ENCODE peak calls at places on chromosomes 12 and 14, in ten cellular contexts. E, G, I, T, S, D, V, L, P and X are unnamed samples.

GRCh38 chr12:111074965-111075364 is 154.6 kb upstream of the MYL2 start:
- DNase-seq in T (no peak), V (no peak), L (no peak), G (no peak), P (no peak), S (no peak), I (no peak), D (no peak), E (no peak), X (no peak)

GRCh38 chr12:4386756-4387155 is 7.2 kb upstream of the FGF23 start:
- DNase-seq in P (no peak), V (no peak), G (no peak), L (no peak), T (no peak), S (no peak), D (no peak), E (no peak), I (no peak), X (no peak)

GRCh38 chr14:60738843-60739508 is 4.4 kb downstream of the MNAT1 start:
- DNase-seq in S (peak), L (no peak), D (no peak), P (no peak), T (no peak), E (no peak), V (no peak), I (no peak), G (peak), X (no peak)

GRCh38 chr12:68200854-68201253 is 24.8 kb downstream of the IL26 start:
- DNase-seq in V (no peak), L (no peak), T (no peak), S (peak), G (peak), I (no peak), P (no peak), D (no peak), E (no peak), X (no peak)

GRCh38 chr14:75138492-75138891 is 11.6 kb upstream of the NEK9 start:
- DNase-seq in I (no peak), V (no peak), P (no peak), L (no peak), S (no peak), G (peak), T (no peak), D (no peak), E (no peak), X (no peak)

GRCh38 chr12:113286712-113287111 is 48.2 kb downstream of the SLC8B1 start:
- DNase-seq in V (no peak), L (no peak), G (no peak), D (no peak), E (no peak), T (no peak), P (no peak), S (no peak), I (no peak), X (no peak)

GRCh38 chr12:80186727-80187217 is 87.4 kb downstream of the OTOGL start:
- DNase-seq in E (peak), V (peak), I (no peak), G (peak), D (no peak), L (no peak), S (peak), T (peak), P (peak), X (peak)

GRCh38 chr14:68908201-68908600 is 70.9 kb downstream of the ACTN1 start:
- DNase-seq in L (no peak), E (no peak), G (no peak), D (no peak), I (no peak), S (no peak), P (no peak), V (no peak), T (no peak), X (no peak)

GRCh38 chr12:122858591-122859302 is 23.5 kb downstream of the HIP1R start:
- DNase-seq in T (no peak), D (no peak), G (no peak), E (no peak), P (no peak), L (no peak), I (no peak), V (no peak), S (no peak), X (no peak)

GRCh38 chr12:68011882-68012207 is 22.6 kb downstream of the IFNG-AS1 start:
- DNase-seq in V (no peak), L (no peak), S (peak), I (no peak), G (peak), T (no peak), P (no peak), D (no peak), E (no peak), X (no peak)

GRCh38 chr12:20350495-20350894 is 17.8 kb upstream of the PDE3A start:
- DNase-seq in E (no peak), G (peak), V (no peak), P (no peak), S (peak), L (no peak), D (no peak), I (no peak), T (no peak), X (no peak)

GRCh38 chr12:90152897-90153624 is 444.4 kb upstream of the ATP2B1 start:
- DNase-seq in L (no peak), G (no peak), I (no peak), T (no peak), S (peak), V (no peak), P (peak), E (no peak), D (no peak), X (no peak)

GRCh38 chr14:63759454-63759853 is 31.6 kb upstream of the SGPP1 start:
- DNase-seq in E (peak), T (no peak), I (no peak), V (no peak), L (no peak), G (peak), P (no peak), S (peak), D (no peak), X (no peak)

GRCh38 chr14:104969741-104970230 is 8.4 kb downstream of the AHNAK2 start:
- DNase-seq in P (no peak), V (no peak), L (peak), S (no peak), G (no peak), E (no peak), D (peak), I (no peak), T (peak), X (no peak)

GRCh38 chr12:115407723-115408122 is 723.7 kb upstream of the TBX3 start:
- DNase-seq in L (no peak), E (no peak), V (no peak), G (no peak), T (no peak), I (no peak), S (no peak), P (no peak), D (no peak), X (no peak)

GRCh38 chr14:92400579-92401444 is 77.8 kb downstream of the SLC24A4 start:
- DNase-seq in S (no peak), I (no peak), P (no peak), V (no peak), G (peak), D (no peak), L (no peak), E (no peak), T (no peak), X (no peak)

GRCh38 chr14:88545256-88545655 is 9.6 kb downstream of the PTPN21 start:
- DNase-seq in S (no peak), V (no peak), G (no peak), L (no peak), D (no peak), E (no peak), I (no peak), T (no peak), P (no peak), X (no peak)

GRCh38 chr12:107337354-107338095 is 244.2 kb upstream of the CRY1 start:
- DNase-seq in G (no peak), L (no peak), V (no peak), T (no peak), P (no peak), E (no peak), S (peak), D (no peak), I (no peak), X (no peak)

GRCh38 chr14:91753501-91754128 is 21.7 kb upstream of the CATSPERB start:
- DNase-seq in D (no peak), E (no peak), T (no peak), S (no peak), V (no peak), L (no peak), I (no peak), P (no peak), G (no peak), X (no peak)

GRCh38 chr12:114682101-114682919 is 1.7 kb downstream of the TBX3 start:
- DNase-seq in I (no peak), T (no peak), S (no peak), L (no peak), V (no peak), G (no peak), P (no peak), E (no peak), D (no peak), X (no peak)

GRCh38 chr14:99057684-99058083 is 214.3 kb downstream of the BCL11B start:
- DNase-seq in V (no peak), T (no peak), D (no peak), L (no peak), E (no peak), I (no peak), G (no peak), P (no peak), S (no peak), X (no peak)

GRCh38 chr14:92012121-92012748 is 27.6 kb downstream of the TRIP11 start:
- DNase-seq in P (no peak), I (no peak), G (no peak), D (no peak), L (no peak), S (no peak), V (no peak), T (no peak), E (no peak), X (no peak)

GRCh38 chr12:84638811-84639368 is 273.7 kb downstream of the SLC6A15 start:
- DNase-seq in V (no peak), P (no peak), G (no peak), T (no peak), D (no peak), E (no peak), L (no peak), S (peak), I (no peak), X (no peak)

GRCh38 chr12:131854861-131855476 is 26.8 kb downstream of the MMP17 start:
- DNase-seq in E (no peak), G (no peak), L (no peak), T (no peak), S (no peak), D (no peak), P (no peak), I (no peak), V (no peak), X (no peak)

DNA sequence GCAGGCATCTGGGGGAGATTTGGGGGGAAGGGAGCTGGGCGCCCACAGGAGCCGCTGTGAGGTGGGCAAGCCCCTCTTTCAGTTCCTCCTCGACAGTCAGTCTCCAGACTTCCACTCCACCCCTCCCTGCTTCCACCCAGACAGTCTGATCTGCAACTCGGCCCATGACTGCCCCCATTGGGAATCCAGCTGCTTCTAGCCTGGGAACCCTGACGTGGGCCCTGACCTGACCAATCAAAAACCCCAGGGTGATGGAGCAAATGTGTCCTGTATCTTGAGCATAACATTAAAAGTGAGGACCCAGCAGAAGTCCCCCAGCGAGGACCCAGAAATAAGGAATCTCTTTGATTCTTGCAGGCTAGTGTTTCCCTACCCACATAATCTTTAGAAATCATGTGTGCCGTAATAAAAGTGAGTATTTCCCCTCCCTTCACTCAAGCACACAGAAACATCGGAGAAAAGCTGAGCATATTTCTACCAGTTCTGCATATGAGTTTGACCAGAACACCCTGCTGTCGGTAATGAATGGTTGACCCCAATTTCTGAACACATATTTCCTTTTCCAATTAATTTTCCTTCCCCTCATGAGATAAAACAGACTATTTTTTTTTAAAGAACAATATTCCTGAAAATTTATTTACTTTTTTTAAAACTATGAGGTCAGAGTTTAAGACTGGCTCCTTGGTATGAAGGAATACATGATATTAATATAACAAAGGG is 6.4 kb downstream of the SSH1 start:
- DNase-seq in E (no peak), S (peak), I (no peak), D (peak), L (peak), G (peak), T (peak), V (no peak), P (no peak), X (no peak)
- TF ChIP-seq CTCF in E (no peak), S (peak), I (no peak), D (peak), L (no peak), G (peak), T (no peak), V (no peak), P (no peak), X (no peak)

GRCh38 chr14:21073921-21074320 is 3.8 kb downstream of the ARHGEF40 start:
- DNase-seq in G (no peak), D (no peak), V (no peak), E (no peak), I (no peak), S (no peak), T (no peak), P (no peak), L (no peak), X (no peak)

GRCh38 chr14:21071225-21072041 is 1.3 kb downstream of the ARHGEF40 start:
- DNase-seq in P (peak), V (peak), T (peak), L (peak), I (no peak), S (peak), E (peak), G (peak), D (peak), X (peak)

GRCh38 chr14:21072781-21073339 is 2.8 kb downstream of the ARHGEF40 start:
- DNase-seq in T (no peak), E (no peak), G (no peak), L (no peak), V (no peak), P (no peak), I (no peak), D (no peak), S (no peak), X (no peak)

GRCh38 chr14:21070610-21071224 is 613 bp downstream of the ARHGEF40 start:
- DNase-seq in I (no peak), D (peak), V (no peak), G (peak), S (peak), L (peak), P (peak), T (peak), E (no peak), X (peak)

GRCh38 chr14:21072102-21072501 is 2.0 kb downstream of the ARHGEF40 start:
- DNase-seq in I (no peak), V (no peak), E (peak), G (peak), S (peak), D (no peak), L (no peak), T (no peak), P (no peak), X (no peak)
- TF ChIP-seq CTCF in I (no peak), V (no peak), E (peak), G (peak), S (peak), D (no peak), L (no peak), T (peak), P (no peak), X (no peak)

DNA sequence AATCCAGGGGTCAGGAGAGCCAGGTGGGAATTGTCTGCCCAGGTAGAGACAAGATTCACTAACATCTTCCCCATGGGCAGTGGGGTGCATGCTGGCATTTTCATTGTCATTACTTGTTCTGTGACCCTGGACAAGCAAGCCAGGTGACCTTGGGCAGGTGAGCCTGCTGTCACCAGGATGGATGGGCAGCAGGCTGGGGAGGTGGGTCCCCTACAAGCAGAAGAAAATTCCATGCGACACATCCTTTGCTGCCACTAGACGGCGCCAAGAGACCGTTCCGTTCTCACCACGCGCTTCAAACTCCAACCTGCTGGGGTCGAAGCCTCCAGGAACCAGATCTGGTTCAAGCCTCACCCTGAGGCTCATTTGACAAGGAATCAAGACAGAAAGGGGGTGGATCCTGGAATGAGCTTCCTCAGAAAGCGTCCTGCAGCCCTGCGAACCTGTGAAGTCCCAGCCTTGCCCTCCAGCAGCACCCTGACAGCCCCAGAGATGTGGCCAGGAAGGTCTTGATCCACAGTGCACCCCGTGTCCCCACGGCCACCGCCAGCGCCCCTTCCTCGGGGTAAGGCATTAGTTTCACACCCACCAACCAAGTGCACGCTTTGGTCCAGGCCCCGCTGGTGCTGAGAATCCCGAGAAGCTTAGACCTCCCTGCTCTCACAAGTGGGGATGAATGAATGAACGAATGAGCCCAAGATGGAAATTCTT is 3.2 kb upstream of the DYNC1H1 start:
- DNase-seq in P (peak), T (peak), I (peak), G (peak), S (peak), L (peak), V (peak), E (peak), D (peak), X (peak)
- TF ChIP-seq CTCF in P (peak), T (peak), I (peak), G (peak), S (peak), L (peak), V (peak), E (peak), D (peak), X (peak)

DNA sequence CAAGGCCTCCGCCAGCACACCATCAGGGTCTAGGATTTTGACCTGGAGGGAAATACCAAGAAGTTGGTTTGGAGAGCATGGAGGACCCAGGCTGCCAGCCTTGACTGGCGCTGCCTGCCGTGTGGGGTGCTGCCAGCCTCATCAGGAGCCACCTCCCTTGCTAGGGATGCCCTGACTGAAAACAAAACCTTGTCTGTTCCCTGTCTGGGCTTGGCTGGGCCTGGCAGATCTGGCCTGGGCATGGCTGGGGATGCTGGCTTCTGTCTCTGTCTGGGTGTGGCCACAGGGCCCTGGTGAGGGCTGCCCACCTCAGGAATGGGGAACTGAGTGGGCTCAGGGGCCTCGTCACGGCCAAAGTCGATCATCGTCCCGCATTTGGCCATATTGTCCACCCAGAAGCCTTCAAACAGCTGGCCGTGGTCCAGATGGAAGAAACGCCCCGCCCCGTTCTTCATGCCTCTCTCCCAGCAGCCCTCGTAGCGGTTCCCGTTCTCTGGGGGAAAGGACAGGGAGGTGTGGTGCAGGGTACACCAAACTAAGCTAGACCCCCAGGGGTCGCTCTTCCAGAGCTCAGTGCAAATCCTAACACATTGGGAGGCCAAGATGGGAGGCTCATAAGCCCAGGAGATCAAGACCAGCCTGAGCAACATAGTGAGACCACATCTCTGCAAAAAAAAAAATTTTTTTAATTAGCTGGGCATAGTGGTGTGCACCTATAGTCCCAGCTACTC is 16.5 kb downstream of the MORN3 start:
- DNase-seq in L (peak), E (no peak), S (no peak), V (no peak), P (no peak), G (no peak), T (no peak), D (no peak), I (no peak), X (no peak)
- TF ChIP-seq CTCF in L (no peak), E (no peak), S (no peak), V (no peak), P (no peak), G (no peak), T (no peak), D (no peak), I (no peak), X (no peak)

GRCh38 chr12:124577374-124577773 is 10.0 kb upstream of the NCOR2 start:
- DNase-seq in I (no peak), L (no peak), T (no peak), S (no peak), E (no peak), G (no peak), D (no peak), V (no peak), P (no peak), X (no peak)

GRCh38 chr12:124577986-124578385 is 10.6 kb upstream of the NCOR2 start:
- DNase-seq in I (no peak), P (no peak), V (peak), D (no peak), G (no peak), E (no peak), S (no peak), T (no peak), L (no peak), X (no peak)

GRCh38 chr12:124579921-124580517 is 12.6 kb upstream of the NCOR2 start:
- DNase-seq in I (no peak), L (no peak), S (no peak), T (no peak), D (no peak), P (no peak), G (no peak), E (no peak), V (no peak), X (no peak)

GRCh38 chr12:124578854-124579253 is 11.4 kb upstream of the NCOR2 start:
- DNase-seq in P (no peak), I (no peak), G (no peak), L (no peak), T (no peak), V (no peak), D (no peak), E (no peak), S (no peak), X (no peak)

GRCh38 chr12:124578445-124578844 is 11.0 kb upstream of the NCOR2 start:
- DNase-seq in L (no peak), V (no peak), I (no peak), D (no peak), E (no peak), T (no peak), S (no peak), P (no peak), G (no peak), X (no peak)
- TF ChIP-seq CTCF in L (no peak), V (no peak), I (no peak), D (no peak), E (no peak), T (no peak), S (peak), P (no peak), G (no peak), X (no peak)

GRCh38 chr12:117000316-117000715 is 89.6 kb downstream of the FBXW8 start:
- DNase-seq in I (no peak), G (no peak), L (no peak), E (no peak), S (no peak), T (no peak), D (no peak), V (no peak), P (no peak), X (no peak)
- TF ChIP-seq CTCF in I (no peak), G (no peak), L (no peak), E (no peak), S (no peak), T (no peak), D (no peak), V (no peak), P (no peak), X (no peak)

GRCh38 chr12:45388545-45388944 is 172.7 kb downstream of the ANO6 start:
- DNase-seq in P (peak), E (peak), I (no peak), L (no peak), S (peak), D (no peak), G (peak), T (peak), V (peak), X (peak)
- TF ChIP-seq CTCF in P (peak), E (peak), I (peak), L (peak), S (peak), D (peak), G (peak), T (peak), V (peak), X (peak)

GRCh38 chr12:10607885-10608458 is 5.4 kb downstream of the MAGOHB start:
- DNase-seq in E (no peak), I (no peak), D (no peak), G (peak), S (peak), P (peak), V (no peak), T (no peak), L (no peak), X (no peak)
- TF ChIP-seq CTCF in E (peak), I (no peak), D (peak), G (peak), S (peak), P (peak), V (no peak), T (no peak), L (no peak), X (peak)

GRCh38 chr14:102907303-102907844 is 15.1 kb upstream of the AMN start:
- DNase-seq in D (no peak), I (no peak), E (no peak), G (no peak), L (no peak), T (no peak), S (no peak), V (no peak), P (no peak), X (no peak)
- TF ChIP-seq CTCF in D (no peak), I (no peak), E (no peak), G (no peak), L (no peak), T (no peak), S (no peak), V (no peak), P (no peak), X (no peak)